ENCODE peak calls at places on chromosomes 12 and 14, in eight cellular contexts. One of them, this sample, is unnamed.

GRCh38 chr14:105974902-105975301 is 448.5 kb downstream of the TMEM121 start:
- DNase-seq in cardiac muscle cell: no peak
- DNase-seq in heart right ventricle: no peak
- DNase-seq in transverse colon: peak
- DNase-seq in coronary artery: no peak
- DNase-seq in foreskin fibroblast: no peak
- DNase-seq in HL-60: no peak
- DNase-seq in ascending aorta: no peak
- DNase-seq in this sample: no peak

GRCh38 chr12:93089805-93090569 is 160.9 kb upstream of the EEA1 start:
- DNase-seq in transverse colon: peak
- DNase-seq in cardiac muscle cell: peak
- DNase-seq in coronary artery: no peak
- DNase-seq in foreskin fibroblast: peak
- DNase-seq in ascending aorta: no peak
- DNase-seq in HL-60: peak
- DNase-seq in heart right ventricle: no peak
- DNase-seq in this sample: peak

GRCh38 chr12:45644521-45644920 is 85.0 kb upstream of the ARID2 start:
- DNase-seq in heart right ventricle: peak
- DNase-seq in transverse colon: no peak
- DNase-seq in HL-60: no peak
- DNase-seq in ascending aorta: no peak
- DNase-seq in foreskin fibroblast: peak
- DNase-seq in cardiac muscle cell: peak
- DNase-seq in coronary artery: no peak
- DNase-seq in this sample: peak

GRCh38 chr12:131918311-131919050 is 10.6 kb upstream of the PUS1 start:
- DNase-seq in coronary artery: no peak
- DNase-seq in cardiac muscle cell: no peak
- DNase-seq in transverse colon: no peak
- DNase-seq in ascending aorta: no peak
- DNase-seq in heart right ventricle: no peak
- DNase-seq in foreskin fibroblast: no peak
- DNase-seq in HL-60: no peak
- DNase-seq in this sample: no peak

GRCh38 chr14:71994416-71994815 is 62.2 kb downstream of the RGS6 start:
- DNase-seq in heart right ventricle: no peak
- DNase-seq in cardiac muscle cell: no peak
- DNase-seq in coronary artery: no peak
- DNase-seq in ascending aorta: no peak
- DNase-seq in transverse colon: no peak
- DNase-seq in foreskin fibroblast: no peak
- DNase-seq in HL-60: no peak
- DNase-seq in this sample: no peak

GRCh38 chr12:65881348-65881961 is 57.2 kb downstream of the HMGA2 start:
- DNase-seq in heart right ventricle: no peak
- DNase-seq in transverse colon: peak
- DNase-seq in coronary artery: peak
- DNase-seq in cardiac muscle cell: peak
- DNase-seq in foreskin fibroblast: peak
- DNase-seq in HL-60: peak
- DNase-seq in ascending aorta: no peak
- DNase-seq in this sample: peak

GRCh38 chr12:32533971-32534590 is 134.7 kb downstream of the FGD4 start:
- DNase-seq in foreskin fibroblast: peak
- DNase-seq in heart right ventricle: peak
- DNase-seq in cardiac muscle cell: peak
- DNase-seq in ascending aorta: no peak
- DNase-seq in coronary artery: peak
- DNase-seq in HL-60: no peak
- DNase-seq in transverse colon: peak
- DNase-seq in this sample: peak

GRCh38 chr12:27549801-27550652 is 26.0 kb downstream of the PPFIBP1 start:
- DNase-seq in transverse colon: peak
- DNase-seq in HL-60: peak
- DNase-seq in coronary artery: peak
- DNase-seq in heart right ventricle: peak
- DNase-seq in foreskin fibroblast: peak
- DNase-seq in ascending aorta: peak
- DNase-seq in cardiac muscle cell: peak
- DNase-seq in this sample: peak

GRCh38 chr14:20609215-20610001 is 18.2 kb upstream of the RNASE12 start:
- DNase-seq in ascending aorta: no peak
- DNase-seq in HL-60: peak
- DNase-seq in heart right ventricle: peak
- DNase-seq in coronary artery: no peak
- DNase-seq in foreskin fibroblast: peak
- DNase-seq in transverse colon: peak
- DNase-seq in cardiac muscle cell: peak
- DNase-seq in this sample: peak

GRCh38 chr12:52010152-52010622 is 3.4 kb downstream of the TAMALIN start:
- DNase-seq in ascending aorta: no peak
- DNase-seq in HL-60: no peak
- DNase-seq in heart right ventricle: peak
- DNase-seq in transverse colon: peak
- DNase-seq in coronary artery: no peak
- DNase-seq in foreskin fibroblast: peak
- DNase-seq in cardiac muscle cell: peak
- DNase-seq in this sample: peak

GRCh38 chr12:26318661-26319068 is 123.3 kb downstream of the SSPN start:
- DNase-seq in ascending aorta: peak
- DNase-seq in HL-60: no peak
- DNase-seq in transverse colon: peak
- DNase-seq in foreskin fibroblast: peak
- DNase-seq in cardiac muscle cell: peak
- DNase-seq in heart right ventricle: peak
- DNase-seq in coronary artery: no peak
- DNase-seq in this sample: peak

GRCh38 chr14:100856056-100856950 is 30.4 kb downstream of the MEG3 start:
- DNase-seq in HL-60: no peak
- DNase-seq in coronary artery: no peak
- DNase-seq in transverse colon: no peak
- DNase-seq in heart right ventricle: no peak
- DNase-seq in foreskin fibroblast: no peak
- DNase-seq in ascending aorta: no peak
- DNase-seq in cardiac muscle cell: no peak
- DNase-seq in this sample: no peak

GRCh38 chr14:85415015-85415712 is 114.8 kb upstream of the FLRT2 start:
- DNase-seq in transverse colon: no peak
- DNase-seq in coronary artery: no peak
- DNase-seq in ascending aorta: no peak
- DNase-seq in heart right ventricle: peak
- DNase-seq in foreskin fibroblast: peak
- DNase-seq in cardiac muscle cell: peak
- DNase-seq in HL-60: no peak
- DNase-seq in this sample: peak

GRCh38 chr12:4700621-4701026 is 19.6 kb upstream of the GALNT8 start:
- DNase-seq in transverse colon: no peak
- DNase-seq in heart right ventricle: peak
- DNase-seq in cardiac muscle cell: peak
- DNase-seq in foreskin fibroblast: no peak
- DNase-seq in coronary artery: peak
- DNase-seq in HL-60: no peak
- DNase-seq in ascending aorta: no peak
- DNase-seq in this sample: no peak

GRCh38 chr12:94550964-94551363 is 91.3 kb upstream of the CEP83 start:
- DNase-seq in HL-60: no peak
- DNase-seq in ascending aorta: no peak
- DNase-seq in foreskin fibroblast: no peak
- DNase-seq in heart right ventricle: no peak
- DNase-seq in transverse colon: no peak
- DNase-seq in cardiac muscle cell: no peak
- DNase-seq in coronary artery: no peak
- DNase-seq in this sample: no peak

GRCh38 chr14:75249251-75249957 is 29.2 kb upstream of the FOS start:
- DNase-seq in foreskin fibroblast: no peak
- DNase-seq in coronary artery: no peak
- DNase-seq in transverse colon: peak
- DNase-seq in cardiac muscle cell: no peak
- DNase-seq in HL-60: no peak
- DNase-seq in heart right ventricle: no peak
- DNase-seq in ascending aorta: no peak
- DNase-seq in this sample: no peak

DNA sequence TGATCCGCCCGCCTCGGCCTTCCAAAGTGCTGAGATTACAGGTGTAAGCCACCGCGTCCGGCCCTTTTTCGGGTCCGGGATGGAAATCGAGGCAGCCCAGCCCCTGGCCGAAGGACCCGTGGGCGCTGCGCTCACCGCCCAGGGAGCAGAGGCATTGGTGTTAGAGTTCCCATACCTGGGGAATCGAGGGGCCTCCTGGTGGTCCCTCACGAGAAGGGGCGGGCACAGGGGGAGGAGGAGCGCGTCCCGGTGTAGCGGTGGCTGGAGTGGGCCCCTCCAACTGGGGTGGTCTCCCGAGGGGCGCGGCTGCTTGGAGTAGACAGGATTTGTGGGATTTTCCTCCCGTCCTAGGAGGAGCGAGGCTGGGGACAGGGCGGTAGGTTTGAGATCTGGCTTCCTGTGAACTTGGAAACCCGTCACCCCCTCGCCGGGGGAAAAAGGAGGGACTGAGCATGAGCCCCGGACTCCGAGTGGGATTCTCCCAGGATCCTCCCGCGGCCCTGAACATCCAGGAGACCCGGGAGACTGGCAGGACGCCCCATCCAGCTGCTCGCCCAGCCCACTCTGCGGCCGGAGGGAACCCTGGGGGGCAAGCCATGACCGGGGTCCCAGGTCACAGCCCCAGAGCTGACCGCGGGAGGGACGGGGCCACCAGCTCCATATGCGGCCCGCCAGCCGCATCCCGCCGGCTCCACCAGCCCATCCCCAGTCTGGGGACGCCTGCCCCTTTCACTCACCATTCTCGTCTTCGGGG is 70.9 kb downstream of the ASCL4 start:
- DNase-seq in foreskin fibroblast: no peak
- DNase-seq in ascending aorta: no peak
- DNase-seq in coronary artery: no peak
- DNase-seq in cardiac muscle cell: no peak
- DNase-seq in heart right ventricle: no peak
- DNase-seq in transverse colon: no peak
- DNase-seq in HL-60: no peak
- DNase-seq in this sample: no peak
- H3K4me3 ChIP-seq in foreskin fibroblast: no peak
- H3K4me3 ChIP-seq in ascending aorta: no peak
- H3K4me3 ChIP-seq in coronary artery: no peak
- H3K4me3 ChIP-seq in cardiac muscle cell: no peak
- H3K4me3 ChIP-seq in heart right ventricle: no peak
- H3K4me3 ChIP-seq in transverse colon: no peak
- H3K4me3 ChIP-seq in HL-60: no peak
- H3K4me3 ChIP-seq in this sample: no peak

DNA sequence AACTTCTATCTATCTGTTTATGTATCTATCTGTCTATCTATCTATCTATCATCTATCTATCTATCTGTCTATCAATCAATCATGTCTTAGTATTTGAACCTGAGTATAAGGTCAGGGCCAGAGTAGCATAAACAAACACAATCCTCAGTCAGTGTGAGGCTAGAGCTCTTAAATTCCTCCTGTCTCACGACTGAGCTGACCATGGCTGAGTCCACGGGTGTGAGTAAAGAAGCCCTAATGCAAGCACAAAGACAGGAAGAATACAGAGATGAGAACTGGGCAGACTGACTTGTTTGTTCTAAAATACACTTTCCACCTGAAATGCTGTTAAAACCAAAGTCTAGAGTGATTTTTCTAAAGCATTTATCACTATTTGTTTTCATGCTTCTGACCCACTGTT is 47.2 kb upstream of the STXBP6 start:
- DNase-seq in transverse colon: no peak
- DNase-seq in foreskin fibroblast: no peak
- DNase-seq in HL-60: no peak
- DNase-seq in cardiac muscle cell: no peak
- DNase-seq in ascending aorta: no peak
- DNase-seq in heart right ventricle: no peak
- DNase-seq in coronary artery: no peak
- DNase-seq in this sample: no peak
- TF ChIP-seq CTCF in transverse colon: no peak
- TF ChIP-seq CTCF in foreskin fibroblast: no peak
- TF ChIP-seq CTCF in HL-60: no peak
- TF ChIP-seq CTCF in cardiac muscle cell: no peak
- TF ChIP-seq CTCF in ascending aorta: no peak
- TF ChIP-seq CTCF in heart right ventricle: no peak
- TF ChIP-seq CTCF in coronary artery: no peak
- TF ChIP-seq CTCF in this sample: no peak

GRCh38 chr12:7966558-7966957 is 30.6 kb upstream of the SLC2A3 start:
- DNase-seq in HL-60: no peak
- DNase-seq in transverse colon: no peak
- DNase-seq in coronary artery: no peak
- DNase-seq in cardiac muscle cell: peak
- DNase-seq in heart right ventricle: no peak
- DNase-seq in foreskin fibroblast: no peak
- DNase-seq in ascending aorta: no peak
- DNase-seq in this sample: no peak

GRCh38 chr12:7959278-7960063 is 23.5 kb upstream of the SLC2A3 start:
- DNase-seq in coronary artery: no peak
- DNase-seq in ascending aorta: no peak
- DNase-seq in foreskin fibroblast: peak
- DNase-seq in HL-60: peak
- DNase-seq in heart right ventricle: no peak
- DNase-seq in transverse colon: peak
- DNase-seq in cardiac muscle cell: peak
- DNase-seq in this sample: no peak

GRCh38 chr12:7961395-7962188 is 25.6 kb upstream of the SLC2A3 start:
- DNase-seq in heart right ventricle: no peak
- DNase-seq in foreskin fibroblast: peak
- DNase-seq in ascending aorta: no peak
- DNase-seq in coronary artery: no peak
- DNase-seq in transverse colon: no peak
- DNase-seq in cardiac muscle cell: no peak
- DNase-seq in HL-60: no peak
- DNase-seq in this sample: no peak
- H3K4me3 ChIP-seq in heart right ventricle: peak
- H3K4me3 ChIP-seq in foreskin fibroblast: peak
- H3K4me3 ChIP-seq in ascending aorta: peak
- H3K4me3 ChIP-seq in coronary artery: peak
- H3K4me3 ChIP-seq in transverse colon: no peak
- H3K4me3 ChIP-seq in cardiac muscle cell: peak
- H3K4me3 ChIP-seq in HL-60: no peak
- H3K4me3 ChIP-seq in this sample: peak

GRCh38 chr14:58298477-58298879 is at the start of gene ARID4A:
- DNase-seq in coronary artery: peak
- DNase-seq in HL-60: no peak
- DNase-seq in cardiac muscle cell: no peak
- DNase-seq in ascending aorta: no peak
- DNase-seq in transverse colon: peak
- DNase-seq in foreskin fibroblast: no peak
- DNase-seq in heart right ventricle: no peak
- DNase-seq in this sample: peak

GRCh38 chr14:58297412-58297761 is 968 bp upstream of the ARID4A start:
- DNase-seq in HL-60: no peak
- DNase-seq in ascending aorta: no peak
- DNase-seq in heart right ventricle: no peak
- DNase-seq in transverse colon: no peak
- DNase-seq in cardiac muscle cell: no peak
- DNase-seq in coronary artery: peak
- DNase-seq in foreskin fibroblast: no peak
- DNase-seq in this sample: peak

GRCh38 chr14:58296731-58297130 is 1.6 kb upstream of the ARID4A start:
- DNase-seq in ascending aorta: no peak
- DNase-seq in coronary artery: no peak
- DNase-seq in foreskin fibroblast: peak
- DNase-seq in transverse colon: no peak
- DNase-seq in heart right ventricle: no peak
- DNase-seq in HL-60: no peak
- DNase-seq in cardiac muscle cell: peak
- DNase-seq in this sample: no peak

GRCh38 chr14:58298880-58299664 is 717 bp downstream of the ARID4A start:
- DNase-seq in transverse colon: peak
- DNase-seq in foreskin fibroblast: peak
- DNase-seq in heart right ventricle: peak
- DNase-seq in HL-60: no peak
- DNase-seq in cardiac muscle cell: no peak
- DNase-seq in coronary artery: peak
- DNase-seq in ascending aorta: no peak
- DNase-seq in this sample: no peak

GRCh38 chr14:58297762-58298476 is 436 bp upstream of the ARID4A start:
- DNase-seq in heart right ventricle: peak
- DNase-seq in ascending aorta: peak
- DNase-seq in foreskin fibroblast: peak
- DNase-seq in transverse colon: peak
- DNase-seq in coronary artery: peak
- DNase-seq in cardiac muscle cell: peak
- DNase-seq in HL-60: peak
- DNase-seq in this sample: peak
- TF ChIP-seq CTCF in heart right ventricle: no peak
- TF ChIP-seq CTCF in ascending aorta: no peak
- TF ChIP-seq CTCF in foreskin fibroblast: no peak
- TF ChIP-seq CTCF in transverse colon: no peak
- TF ChIP-seq CTCF in coronary artery: no peak
- TF ChIP-seq CTCF in cardiac muscle cell: no peak
- TF ChIP-seq CTCF in HL-60: no peak
- TF ChIP-seq CTCF in this sample: peak